ENCODE peak calls at places on chromosome 20, in seven cellular contexts. Q is BJ, N is fibroblast of lung, B is left ventricle myocardium inferior, D is tibial artery, G is heart right ventricle, R is heart left ventricle. X is an unnamed sample.

GRCh38 chr20:61895016-61895415 is 170.7 kb downstream of the TAF4 start:
- DNase-seq in Q (no peak), N (no peak), B (no peak), D (no peak), G (no peak), R (no peak), X (no peak)

GRCh38 chr20:16528078-16528477 is 45.2 kb downstream of the KIF16B start:
- DNase-seq in Q (peak), N (peak), B (no peak), D (no peak), G (no peak), R (no peak), X (peak)

GRCh38 chr20:43824279-43824678 is 90.4 kb upstream of the TOX2 start:
- DNase-seq in Q (no peak), N (no peak), B (no peak), D (no peak), G (no peak), R (no peak), X (no peak)

GRCh38 chr20:53364617-53365016 is 229.0 kb downstream of the ZNF217 start:
- DNase-seq in Q (no peak), N (no peak), B (no peak), D (no peak), G (no peak), R (no peak), X (no peak)

GRCh38 chr20:7090753-7091310 is 323.3 kb downstream of the BMP2 start:
- DNase-seq in Q (no peak), N (no peak), B (no peak), D (no peak), G (no peak), R (no peak), X (no peak)

GRCh38 chr20:38997622-38998021 is 35.5 kb downstream of the DHX35 start:
- DNase-seq in Q (no peak), N (peak), B (no peak), D (no peak), G (no peak), R (no peak), X (no peak)

GRCh38 chr20:37538003-37538402 is 10.3 kb upstream of the BLCAP start:
- DNase-seq in Q (no peak), N (peak), B (no peak), D (no peak), G (no peak), R (peak), X (peak)

GRCh38 chr20:3123542-3123941 is 36.1 kb downstream of the FASTKD5 start:
- DNase-seq in Q (no peak), N (no peak), B (no peak), D (no peak), G (no peak), R (no peak), X (no peak)

GRCh38 chr20:21554985-21555384 is 41.1 kb upstream of the NKX2-2 start:
- DNase-seq in Q (no peak), N (no peak), B (no peak), D (no peak), G (no peak), R (no peak), X (no peak)

GRCh38 chr20:5364997-5365597 is 48.3 kb upstream of the PROKR2 start:
- DNase-seq in Q (peak), N (peak), B (no peak), D (no peak), G (no peak), R (no peak), X (no peak)

GRCh38 chr20:25493748-25494505 is 86.5 kb downstream of the GINS1 start:
- DNase-seq in Q (no peak), N (no peak), B (no peak), D (no peak), G (no peak), R (no peak), X (no peak)

GRCh38 chr20:18056174-18057105 is 1.3 kb downstream of the OVOL2 start:
- DNase-seq in Q (no peak), N (peak), B (no peak), D (no peak), G (no peak), R (no peak), X (no peak)

GRCh38 chr20:22586645-22587310 is 2.4 kb upstream of the FOXA2 start:
- DNase-seq in Q (no peak), N (no peak), B (no peak), D (no peak), G (no peak), R (no peak), X (no peak)
- TF ChIP-seq CTCF in Q (peak), N (peak), B (peak), D (peak), G (peak), R (peak), X (no peak)

GRCh38 chr20:51935003-51935358 is 132.7 kb upstream of the SALL4 start:
- DNase-seq in Q (no peak), N (no peak), B (no peak), D (no peak), G (no peak), R (no peak), X (no peak)
- H3K4me3 ChIP-seq in Q (no peak), N (no peak), B (no peak), D (no peak), G (no peak), R (no peak), X (no peak)

GRCh38 chr20:57392130-57392445 is 892 bp downstream of the RBM38 start:
- DNase-seq in Q (no peak), N (no peak), B (no peak), D (no peak), G (no peak), R (peak), X (no peak)
- TF ChIP-seq CTCF in Q (no peak), N (no peak), B (no peak), D (no peak), G (no peak), R (no peak), X (no peak)

GRCh38 chr20:58855506-58856314 is 3.2 kb downstream of the GNAS start:
- DNase-seq in Q (no peak), N (no peak), B (no peak), D (no peak), G (no peak), R (no peak), X (peak)

GRCh38 chr20:58852559-58853271 is at the start of gene GNAS:
- DNase-seq in Q (no peak), N (peak), B (peak), D (no peak), G (peak), R (peak), X (no peak)

GRCh38 chr20:58853466-58853865 is 950 bp downstream of the GNAS start:
- DNase-seq in Q (no peak), N (no peak), B (no peak), D (no peak), G (no peak), R (no peak), X (no peak)

GRCh38 chr20:58854638-58855471 is 2.3 kb downstream of the GNAS start:
- DNase-seq in Q (no peak), N (no peak), B (no peak), D (no peak), G (no peak), R (no peak), X (no peak)

DNA sequence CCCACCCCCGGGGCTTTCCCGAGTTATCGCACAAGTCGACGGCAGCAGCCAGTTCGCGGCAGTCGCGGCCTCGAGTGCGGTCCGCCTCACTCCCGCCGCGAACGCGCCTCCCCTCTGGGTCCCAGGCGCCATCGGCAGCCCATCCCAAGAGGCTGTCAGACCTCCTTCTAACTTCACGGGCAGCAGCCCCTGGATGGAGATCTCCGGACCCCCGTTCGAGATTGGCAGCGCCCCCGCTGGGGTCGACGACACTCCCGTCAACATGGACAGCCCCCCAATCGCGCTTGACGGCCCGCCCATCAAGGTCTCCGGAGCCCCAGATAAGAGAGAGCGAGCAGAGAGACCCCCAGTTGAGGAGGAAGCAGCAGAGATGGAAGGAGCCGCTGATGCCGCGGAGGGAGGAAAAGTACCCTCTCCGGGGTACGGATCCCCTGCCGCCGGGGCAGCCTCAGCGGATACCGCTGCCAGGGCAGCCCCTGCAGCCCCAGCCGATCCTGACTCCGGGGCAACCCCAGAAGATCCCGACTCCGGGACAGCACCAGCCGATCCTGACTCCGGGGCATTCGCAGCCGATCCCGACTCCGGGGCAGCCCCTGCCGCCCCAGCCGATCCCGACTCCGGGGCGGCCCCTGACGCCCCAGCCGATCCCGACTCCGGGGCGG is 1.6 kb downstream of the GNAS start:
- DNase-seq in Q (no peak), N (no peak), B (no peak), D (no peak), G (no peak), R (no peak), X (no peak)
- H3K4me3 ChIP-seq in Q (no peak), N (no peak), B (peak), D (peak), G (peak), R (no peak), X (no peak)

DNA sequence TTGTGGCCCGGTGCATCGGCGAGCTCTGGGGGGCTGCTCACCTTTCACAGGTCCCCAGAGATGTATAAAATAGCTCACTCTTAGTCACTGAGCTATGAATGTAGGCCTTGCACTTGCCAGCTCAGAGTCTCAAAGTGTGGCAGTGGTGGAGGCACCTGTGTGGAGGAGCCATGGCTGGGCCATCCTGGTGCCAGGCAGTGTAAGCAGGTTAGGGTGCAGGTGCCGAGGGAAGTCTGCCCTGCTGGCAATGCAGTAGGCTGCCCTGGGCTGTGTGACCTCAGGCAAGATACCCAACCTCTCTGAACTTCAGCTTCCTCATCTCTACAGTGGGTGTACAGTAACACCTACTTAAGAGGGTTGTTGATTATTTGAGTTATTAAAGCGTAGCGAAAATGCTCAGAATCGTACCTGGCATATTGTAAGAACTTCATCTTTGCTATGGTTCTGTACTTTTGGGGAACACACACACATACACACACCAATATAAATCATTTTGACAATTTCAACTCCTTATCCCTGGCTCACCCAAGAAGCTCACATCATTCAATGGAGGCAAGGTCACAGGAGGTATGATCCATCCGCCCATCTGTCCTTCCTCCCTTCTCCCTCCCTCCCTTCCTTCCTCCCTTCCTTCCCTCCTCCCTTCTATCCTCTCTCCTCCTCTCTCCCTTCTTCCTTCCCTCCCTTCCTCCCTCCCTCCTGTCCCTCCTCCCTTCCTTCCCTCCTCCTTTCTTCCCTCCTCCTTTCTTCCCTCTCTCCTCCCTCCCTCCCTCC is 66.8 kb upstream of the STX16 start:
- DNase-seq in Q (no peak), N (no peak), B (no peak), D (no peak), G (no peak), R (no peak), X (no peak)
- TF ChIP-seq CTCF in Q (no peak), N (no peak), B (no peak), D (no peak), G (no peak), R (no peak), X (no peak)

DNA sequence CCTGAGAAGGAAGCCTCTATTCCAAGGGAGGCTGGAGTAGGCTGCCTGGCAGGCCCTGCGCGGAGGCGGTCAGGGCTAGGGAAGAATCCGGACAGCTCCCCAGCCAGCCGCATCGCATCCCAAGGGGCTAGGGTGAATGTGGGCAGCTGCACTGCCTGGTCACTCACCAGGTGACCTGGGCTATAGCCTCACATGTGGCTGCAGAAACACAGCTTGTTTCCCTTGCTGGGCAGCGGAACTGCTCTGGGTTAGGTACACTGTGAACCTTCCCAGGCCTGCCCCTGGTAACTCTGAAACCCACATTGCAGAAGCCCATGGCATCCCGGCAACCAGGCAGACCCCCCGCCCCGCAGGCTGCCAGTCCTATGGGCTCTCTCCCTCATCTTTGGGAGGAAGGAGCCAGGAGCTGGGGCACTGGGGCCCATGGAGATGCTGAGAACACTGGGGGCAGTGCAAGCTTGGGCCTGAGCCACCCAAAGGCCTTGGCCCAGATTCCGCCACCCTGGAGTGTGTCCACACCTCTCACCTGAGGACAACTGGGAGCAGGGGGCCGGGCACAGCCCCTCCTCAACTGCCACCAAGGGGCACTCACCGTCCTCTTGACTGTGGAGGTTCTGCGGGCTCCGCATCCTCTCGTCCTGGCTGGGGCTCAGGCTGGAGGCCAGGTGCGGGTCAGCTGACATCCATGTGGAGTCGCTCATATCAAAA is 111.0 kb downstream of the NOL4L start:
- DNase-seq in Q (no peak), N (no peak), B (no peak), D (no peak), G (no peak), R (no peak), X (no peak)
- H3K4me3 ChIP-seq in Q (peak), N (peak), B (peak), D (peak), G (peak), R (no peak), X (no peak)

GRCh38 chr20:34302312-34302722 is 838 bp downstream of the AHCY start:
- DNase-seq in Q (no peak), N (peak), B (no peak), D (no peak), G (no peak), R (no peak), X (no peak)
- TF ChIP-seq CTCF in Q (peak), N (no peak), B (no peak), D (no peak), G (no peak), R (peak), X (no peak)

GRCh38 chr20:50689864-50690263 is 1.5 kb downstream of the RIPOR3 start:
- DNase-seq in Q (no peak), N (no peak), B (peak), D (peak), G (no peak), R (no peak), X (no peak)
- H3K4me3 ChIP-seq in Q (no peak), N (peak), B (peak), D (peak), G (peak), R (no peak), X (no peak)

GRCh38 chr20:142290-142689 is at the start of gene DEFB126:
- DNase-seq in Q (no peak), N (no peak), B (no peak), D (no peak), G (no peak), R (no peak), X (no peak)
- TF ChIP-seq CTCF in Q (no peak), N (no peak), B (no peak), D (no peak), G (no peak), R (no peak), X (no peak)

DNA sequence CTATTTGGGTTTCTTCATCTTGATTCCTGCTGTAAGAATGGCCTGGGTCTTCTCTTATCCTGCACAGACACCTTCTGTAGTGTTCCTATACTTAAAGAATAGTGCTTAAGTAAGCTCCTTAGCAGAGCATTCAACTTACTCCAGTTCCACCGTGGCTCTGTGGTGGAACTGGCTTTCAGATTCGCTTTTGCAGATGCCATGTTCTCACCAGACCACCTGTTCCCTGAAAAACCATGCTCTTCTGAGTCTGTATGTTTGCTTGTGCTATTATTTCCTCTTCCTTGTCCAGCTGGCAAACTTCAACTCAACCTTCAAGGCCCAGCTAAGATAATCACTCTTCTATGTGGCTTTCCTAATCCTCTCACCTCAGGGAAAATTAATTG is 4.9 kb downstream of the ELMO2 start:
- DNase-seq in Q (no peak), N (no peak), B (no peak), D (no peak), G (no peak), R (no peak), X (no peak)
- H3K4me3 ChIP-seq in Q (no peak), N (peak), B (peak), D (no peak), G (peak), R (no peak), X (no peak)

X was measured in lower leg skin.